ENCODE peak calls at places on chromosome 12, in four cellular contexts. G is GM04503; S is stimulated activated CD4-positive, alpha-beta T cell treated with anti-CD3 and anti-CD28 coated beads, Interleukin-15, amount 100 ng/mL, for 1 hour; O is upper lobe of right lung. P is an unnamed sample.

GRCh38 chr12:57834086-57834876 is 12.2 kb downstream of the CTDSP2 start:
- DNase-seq in G (no peak), S (no peak), O (no peak), P (no peak)

GRCh38 chr12:46875095-46875494 is 49.3 kb upstream of the SLC38A4 start:
- DNase-seq in G (no peak), S (no peak), O (no peak), P (no peak)

GRCh38 chr12:93336344-93336743 is 41.4 kb upstream of the NUDT4 start:
- DNase-seq in G (no peak), S (no peak), O (no peak), P (no peak)

GRCh38 chr12:110585231-110585799 is 2.2 kb upstream of the PPTC7 start:
- DNase-seq in G (no peak), S (no peak), O (no peak), P (no peak)

GRCh38 chr12:128269108-128269713 is 2.2 kb downstream of the TMEM132C start:
- DNase-seq in G (no peak), S (no peak), O (no peak), P (no peak)

GRCh38 chr12:68953536-68953935 is 20.6 kb upstream of the CPM start:
- DNase-seq in G (no peak), S (no peak), O (no peak), P (no peak)

GRCh38 chr12:77924703-77925102 is 94.0 kb downstream of the NAV3 start:
- DNase-seq in G (peak; percentile 35), S (no peak), O (no peak), P (no peak)

GRCh38 chr12:53495903-53496751 is 3.1 kb downstream of the MAP3K12 start:
- DNase-seq in G (no peak), S (no peak), O (peak; percentile 64), P (no peak)

GRCh38 chr12:2669560-2669959 is 125.2 kb upstream of the FKBP4 start:
- DNase-seq in G (no peak), S (no peak), O (no peak), P (peak; percentile 52)

GRCh38 chr12:4214912-4215861 is 58.4 kb upstream of the CCND2 start:
- DNase-seq in G (no peak), S (peak; percentile 13), O (peak; percentile 88), P (peak; percentile 91)

GRCh38 chr12:28442101-28442500 is 251.8 kb downstream of the CCDC91 start:
- DNase-seq in G (no peak), S (no peak), O (no peak), P (no peak)

GRCh38 chr12:68919581-68920239 is 13.3 kb downstream of the CPM start:
- DNase-seq in G (no peak), S (no peak), O (no peak), P (no peak)

GRCh38 chr12:8912910-8913309 is 1.4 kb upstream of the PHC1 start:
- DNase-seq in G (no peak), S (no peak), O (no peak), P (no peak)

GRCh38 chr12:117045175-117045997 is 53.8 kb downstream of the TESC start:
- DNase-seq in G (no peak), S (no peak), O (no peak), P (no peak)

GRCh38 chr12:66537866-66538265 is 141.0 kb downstream of the GRIP1 start:
- DNase-seq in G (no peak), S (no peak), O (no peak), P (no peak)

GRCh38 chr12:94208433-94208921 is 60.1 kb downstream of the PLXNC1 start:
- DNase-seq in G (no peak), S (peak; percentile 25), O (no peak), P (no peak)

GRCh38 chr12:47097276-47097896 is 17.6 kb upstream of the AMIGO2 start:
- DNase-seq in G (no peak), S (no peak), O (no peak), P (no peak)

GRCh38 chr12:118986043-118986442 is 4.7 kb downstream of the SRRM4 start:
- DNase-seq in G (no peak), S (no peak), O (no peak), P (no peak)

GRCh38 chr12:118356809-118357326 is 15.8 kb downstream of the TAOK3 start:
- DNase-seq in G (peak; percentile 85), S (no peak), O (no peak), P (no peak)

GRCh38 chr12:66861157-66861750 is 182.4 kb upstream of the GRIP1 start:
- DNase-seq in G (peak; percentile 3), S (peak; percentile 35), O (peak; percentile 63), P (peak; percentile 78)

GRCh38 chr12:3148366-3149000 is 71.3 kb downstream of the TSPAN9 start:
- DNase-seq in G (no peak), S (no peak), O (peak; percentile 55), P (no peak)

GRCh38 chr12:86600664-86601231 is 344.6 kb upstream of the MGAT4C start:
- DNase-seq in G (no peak), S (no peak), O (peak; percentile 53), P (peak; percentile 72)

GRCh38 chr12:92511776-92512175 is 191.0 kb upstream of the PLEKHG7 start:
- DNase-seq in G (no peak), S (no peak), O (no peak), P (no peak)

GRCh38 chr12:130849561-130850417 is 10.7 kb upstream of the STX2 start:
- DNase-seq in G (no peak), S (no peak), O (no peak), P (peak; percentile 34)

GRCh38 chr12:65720136-65720535 is 104.1 kb upstream of the HMGA2 start:
- DNase-seq in G (peak; percentile 78), S (no peak), O (no peak), P (no peak)

GRCh38 chr12:52204095-52204930 is 12.5 kb upstream of the KRT80 start:
- DNase-seq in G (no peak), S (no peak), O (peak; percentile 37), P (peak; percentile 38)

P was measured in spleen.